ENCODE peak calls at places on chromosomes 16 and 17, in nine cellular contexts. E is K562, D is IMR-90, V is thyroid gland, K is transverse colon, X is A549, H is tibial nerve, F is adrenal gland, R is spleen. Z is an unnamed sample.

GRCh38 chr16:53817117-53817516 is 113.2 kb downstream of the FTO start:
- DNase-seq in E (no peak), D (peak; percentile 96), V (no peak), K (no peak), X (peak; percentile 62), H (no peak), F (peak; percentile 77), R (no peak), Z (no peak)

GRCh38 chr17:66637491-66637890 is 197.4 kb upstream of the CACNG5 start:
- DNase-seq in E (no peak), D (no peak), V (no peak), K (no peak), X (no peak), H (no peak), F (no peak), R (no peak), Z (no peak)

GRCh38 chr17:82297280-82297803 is 20.1 kb downstream of the CD7 start:
- DNase-seq in E (peak; percentile 65), D (no peak), V (peak; percentile 65), K (peak; percentile 93), X (peak; percentile 93), H (peak; percentile 64), F (peak; percentile 94), R (peak; percentile 97), Z (peak; percentile 98)

GRCh38 chr17:57572062-57572461 is 173.0 kb downstream of the CCDC182 start:
- DNase-seq in E (no peak), D (no peak), V (no peak), K (no peak), X (no peak), H (no peak), F (no peak), R (no peak), Z (no peak)

GRCh38 chr17:44909681-44910144 is 5.6 kb downstream of the GFAP start:
- DNase-seq in E (no peak), D (peak; percentile 71), V (no peak), K (no peak), X (no peak), H (no peak), F (no peak), R (peak; percentile 56), Z (no peak)

GRCh38 chr17:55442953-55443683 is 21.5 kb upstream of the MMD start:
- DNase-seq in E (no peak), D (peak; percentile 72), V (no peak), K (no peak), X (no peak), H (no peak), F (no peak), R (no peak), Z (no peak)

GRCh38 chr16:31181102-31181830 is 1.3 kb downstream of the FUS start:
- DNase-seq in E (peak; percentile 78), D (peak; percentile 44), V (peak; percentile 30), K (peak; percentile 38), X (no peak), H (peak; percentile 28), F (peak; percentile 57), R (peak; percentile 83), Z (no peak)

GRCh38 chr16:1691956-1692355 is 13.9 kb downstream of the JPT2 start:
- DNase-seq in E (no peak), D (peak; percentile 77), V (no peak), K (no peak), X (peak; percentile 82), H (no peak), F (peak; percentile 50), R (no peak), Z (no peak)

GRCh38 chr16:54265558-54266213 is 20.9 kb downstream of the IRX3 start:
- DNase-seq in E (no peak), D (no peak), V (no peak), K (no peak), X (no peak), H (no peak), F (no peak), R (no peak), Z (no peak)

GRCh38 chr17:39001703-39002637 is 34.8 kb upstream of the FBXO47 start:
- DNase-seq in E (peak; percentile 77), D (peak; percentile 13), V (peak; percentile 46), K (peak; percentile 52), X (no peak), H (peak; percentile 78), F (peak; percentile 54), R (peak; percentile 76), Z (no peak)

GRCh38 chr17:81429353-81429774 is 34.1 kb downstream of the BAHCC1 start:
- DNase-seq in E (no peak), D (peak; percentile 67), V (peak; percentile 94), K (peak; percentile 81), X (peak; percentile 64), H (peak; percentile 82), F (peak; percentile 92), R (peak; percentile 83), Z (no peak)

GRCh38 chr17:13523164-13523563 is 78.6 kb downstream of the HS3ST3A1 start:
- DNase-seq in E (no peak), D (no peak), V (no peak), K (no peak), X (no peak), H (no peak), F (no peak), R (no peak), Z (no peak)

GRCh38 chr17:64991726-64992125 is 64.8 kb downstream of the GNA13 start:
- DNase-seq in E (no peak), D (no peak), V (no peak), K (no peak), X (no peak), H (no peak), F (no peak), R (no peak), Z (no peak)
- H3K4me3 ChIP-seq in E (no peak overlapping the region), D (no peak overlapping the region), V (no peak overlapping the region), K (no peak overlapping the region), X (no peak overlapping the region), H (no peak overlapping the region), F (no peak overlapping the region), R (no peak overlapping the region), Z (no peak overlapping the region)

DNA sequence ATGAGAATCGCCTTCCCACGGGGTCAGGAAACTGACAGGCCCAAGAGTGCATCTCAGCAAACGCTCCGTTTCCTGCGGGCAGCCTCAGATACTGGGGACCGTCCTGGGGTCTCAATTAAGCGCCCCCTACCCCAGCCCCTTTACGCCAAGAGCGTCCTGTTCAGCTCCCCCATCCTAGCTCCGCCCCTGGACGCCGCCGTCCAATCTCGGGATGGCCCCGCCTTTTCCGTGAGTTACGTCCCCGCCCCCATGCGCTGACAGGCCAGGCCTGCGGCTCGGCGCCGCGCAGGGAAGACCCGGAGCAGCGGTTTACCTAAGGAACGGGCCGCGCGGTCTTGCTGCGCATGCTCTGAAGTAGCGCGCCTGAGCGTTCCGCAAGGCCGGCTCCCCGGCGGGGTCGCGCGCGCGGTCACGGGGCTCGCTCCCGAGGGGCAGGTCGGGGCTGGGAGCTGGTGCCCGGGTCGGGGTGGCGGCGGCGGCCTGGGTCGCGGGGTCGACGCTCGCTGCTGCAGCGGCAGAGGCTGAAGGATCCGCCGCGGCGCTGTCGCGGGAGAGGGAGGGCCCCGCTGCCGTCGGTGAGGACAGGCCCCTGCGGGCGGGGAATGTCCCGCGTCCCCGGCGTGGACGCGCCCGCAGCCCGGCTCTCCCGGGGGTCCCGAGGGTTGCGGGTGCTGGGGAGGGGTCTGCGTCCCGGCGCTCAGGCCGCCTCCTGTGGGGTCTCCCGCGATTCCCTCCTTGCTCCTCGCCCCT is at the start of gene FLYWCH1:
- DNase-seq in E (peak; percentile 99), D (peak; percentile 98), V (peak; percentile 99), K (peak; percentile 99), X (peak; percentile 94), H (peak; percentile 98), F (peak; percentile 99), R (peak; percentile 100), Z (no peak)
- TF ChIP-seq POLR2A in E (peak; percentile 65), D (no peak), V (peak; percentile 80), K (peak; percentile 20), X (peak; percentile 73), H (peak; percentile 82), F (peak; percentile 85), R (peak; percentile 45), Z (peak; percentile 69)

GRCh38 chr17:78355045-78355641 is 4.7 kb downstream of the SOCS3 start:
- DNase-seq in E (peak; percentile 38), D (no peak), V (no peak), K (no peak), X (no peak), H (no peak), F (no peak), R (no peak), Z (no peak)
- H3K27ac ChIP-seq in E (no peak overlapping the region), D (peak overlapping the region; percentile 59), V (no peak overlapping the region), K (peak overlapping the region; percentile 98), X (peak overlapping the region; percentile 93), H (peak overlapping the region; percentile 96), F (no peak overlapping the region), R (peak overlapping the region; percentile 67), Z (peak overlapping the region; percentile 94)

GRCh38 chr17:977163-977562 is 2.4 kb downstream of the NXN start:
- DNase-seq in E (no peak), D (peak; percentile 54), V (no peak), K (no peak), X (no peak), H (no peak), F (no peak), R (no peak), Z (no peak)
- H3K4me3 ChIP-seq in E (no peak overlapping the region), D (peak overlapping the region; percentile 86), V (no peak overlapping the region), K (no peak overlapping the region), X (no peak overlapping the region), H (no peak overlapping the region), F (no peak overlapping the region), R (no peak overlapping the region), Z (peak overlapping the region; percentile 93)

DNA sequence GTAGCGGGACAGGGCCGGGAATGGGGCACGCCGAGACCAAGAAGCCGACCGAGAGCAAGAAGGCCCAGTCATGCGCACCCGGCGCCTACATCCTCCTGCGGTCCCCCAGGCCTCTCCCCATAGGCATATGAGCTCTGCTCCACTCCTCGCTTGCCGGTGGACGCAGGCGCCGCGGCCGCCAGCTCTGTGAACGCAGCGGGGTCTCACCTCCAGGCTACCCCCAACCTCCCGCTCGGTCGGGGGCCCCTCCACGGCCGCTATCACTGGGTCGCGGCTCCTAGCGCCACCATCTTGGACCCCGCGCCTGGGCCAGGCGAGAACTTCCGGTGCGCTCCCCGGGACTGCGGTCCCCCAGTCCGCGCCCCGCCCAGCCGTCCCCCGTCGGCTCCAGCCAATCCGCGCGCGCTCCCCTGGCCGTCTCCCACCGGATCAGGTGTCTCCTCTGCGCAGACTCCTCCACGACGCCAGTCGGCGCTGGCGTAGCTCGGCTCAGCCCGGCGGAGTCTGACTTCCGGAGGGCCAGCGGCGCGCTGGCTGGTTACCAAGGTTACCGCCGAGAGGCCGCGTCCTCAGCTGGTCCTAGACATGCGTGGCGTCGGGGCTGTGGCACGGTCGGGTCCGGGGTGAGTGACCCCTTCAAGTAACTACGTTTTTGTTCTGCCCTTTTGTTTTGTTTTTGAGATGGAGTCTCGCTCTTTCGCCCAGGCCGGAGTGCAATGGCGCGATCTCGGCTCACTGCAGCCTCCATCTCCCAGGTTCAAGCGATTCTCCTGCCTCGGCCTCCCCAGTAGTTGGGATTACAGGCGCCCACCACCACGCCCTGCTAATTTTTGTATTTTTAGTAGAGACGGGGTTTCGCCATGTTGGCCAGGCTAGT is at the start of gene ZNF594:
- DNase-seq in E (peak; percentile 93), D (peak; percentile 94), V (peak; percentile 98), K (peak; percentile 96), X (peak; percentile 97), H (peak; percentile 88), F (peak; percentile 98), R (peak; percentile 99), Z (peak; percentile 94)
- TF ChIP-seq POLR2A in E (peak; percentile 86), D (peak; percentile 87), V (peak; percentile 70), K (peak; percentile 69), X (no peak), H (peak; percentile 65), F (peak; percentile 66), R (peak; percentile 46), Z (no peak)

Z was measured in vagina.